ENCODE peak calls at places on chromosome 17, in seven cellular contexts. D is GM23338; C is HFF-Myc; Z is foreskin fibroblast; O is CD4-positive, alpha-beta T cell; J is H9; B is AG09309. X is an unnamed sample.

GRCh38 chr17:63698381-63698885 is 1.5 kb downstream of the LIMD2 start:
- DNase-seq in B (no peak), D (no peak), O (no peak), C (no peak), J (no peak), Z (no peak), X (no peak)

GRCh38 chr17:83081561-83082201 is 2.3 kb downstream of the METRNL start:
- DNase-seq in C (no peak), O (no peak), J (no peak), B (peak; percentile 55), Z (no peak), D (no peak), X (peak; percentile 50)

GRCh38 chr17:34579979-34580684 is 750 bp downstream of the TMEM132E start:
- DNase-seq in J (peak; percentile 65), B (no peak), O (no peak), Z (peak; percentile 16), D (peak; percentile 72), C (no peak), X (no peak)

GRCh38 chr17:75191584-75191983 is 8.8 kb upstream of the SUMO2 start:
- DNase-seq in O (no peak), D (no peak), B (no peak), C (no peak), J (no peak), Z (peak; percentile 24), X (no peak)

GRCh38 chr17:39738568-39738901 is 797 bp downstream of the GRB7 start:
- DNase-seq in J (peak; percentile 75), O (peak; percentile 51), Z (no peak), D (peak; percentile 79), B (no peak), C (no peak), X (peak; percentile 77)

GRCh38 chr17:80859004-80859941 is 132.4 kb upstream of the CHMP6 start:
- DNase-seq in Z (peak; percentile 97), J (peak; percentile 67), O (no peak), C (peak; percentile 66), D (peak; percentile 44), B (peak; percentile 75), X (no peak)

GRCh38 chr17:2706911-2707510 is 4.6 kb downstream of the CLUH start:
- DNase-seq in B (no peak), O (no peak), D (no peak), J (no peak), C (no peak), Z (no peak), X (no peak)

GRCh38 chr17:33438136-33438535 is 145.0 kb upstream of the ASIC2 start:
- DNase-seq in O (no peak), D (no peak), C (no peak), J (no peak), B (no peak), Z (no peak), X (no peak)

GRCh38 chr17:35286120-35286781 is 43.4 kb downstream of the SLFN5 start:
- DNase-seq in C (no peak), O (no peak), Z (no peak), B (no peak), D (peak; percentile 27), J (no peak), X (no peak)

GRCh38 chr17:78789663-78790181 is 7.6 kb upstream of the CYTH1 start:
- DNase-seq in D (no peak), Z (peak; percentile 60), C (no peak), J (no peak), O (peak; percentile 55), B (peak; percentile 32), X (no peak)

GRCh38 chr17:56665864-56666263 is 72.4 kb downstream of the NOG start:
- DNase-seq in B (no peak), J (no peak), D (peak; percentile 8), C (no peak), Z (no peak), O (no peak), X (no peak)

GRCh38 chr17:9170822-9171221 is 149.5 kb downstream of the NTN1 start:
- DNase-seq in Z (no peak), B (no peak), C (no peak), D (peak; percentile 75), O (no peak), J (no peak), X (no peak)

GRCh38 chr17:73091770-73092517 is 544 bp downstream of the SLC39A11 start:
- DNase-seq in D (peak; percentile 72), B (no peak), Z (no peak), O (no peak), C (no peak), J (peak; percentile 75), X (peak; percentile 41)

GRCh38 chr17:45414997-45415881 is 17.4 kb downstream of the ARHGAP27 start:
- DNase-seq in J (peak; percentile 35), C (no peak), D (no peak), Z (no peak), B (no peak), O (no peak), X (no peak)

GRCh38 chr17:10046786-10047609 is 141.9 kb upstream of the RCVRN start:
- DNase-seq in D (no peak), J (no peak), B (no peak), Z (no peak), O (no peak), C (no peak), X (peak; percentile 59)

GRCh38 chr17:42378597-42379594 is 9.3 kb downstream of the STAT3 start:
- DNase-seq in Z (no peak), J (no peak), C (no peak), B (no peak), D (peak; percentile 52), O (no peak), X (no peak)

GRCh38 chr17:58338454-58338841 is 9.9 kb upstream of the TSPOAP1 start:
- DNase-seq in J (no peak), D (no peak), Z (no peak), B (no peak), C (no peak), O (no peak), X (no peak)

GRCh38 chr17:63140255-63140654 is 174.2 kb downstream of the TANC2 start:
- DNase-seq in O (no peak), B (no peak), D (no peak), C (no peak), Z (peak; percentile 21), J (no peak), X (no peak)

GRCh38 chr17:3773511-3773910 is 27.5 kb downstream of the ITGAE start:
- DNase-seq in D (no peak), C (peak; percentile 14), J (no peak), B (no peak), O (no peak), Z (peak; percentile 45), X (no peak)

GRCh38 chr17:49223517-49224197 is 6.9 kb downstream of the PHOSPHO1 start:
- DNase-seq in D (peak; percentile 84), C (no peak), O (peak; percentile 57), J (peak; percentile 90), B (no peak), Z (no peak), X (peak; percentile 69)

DNA sequence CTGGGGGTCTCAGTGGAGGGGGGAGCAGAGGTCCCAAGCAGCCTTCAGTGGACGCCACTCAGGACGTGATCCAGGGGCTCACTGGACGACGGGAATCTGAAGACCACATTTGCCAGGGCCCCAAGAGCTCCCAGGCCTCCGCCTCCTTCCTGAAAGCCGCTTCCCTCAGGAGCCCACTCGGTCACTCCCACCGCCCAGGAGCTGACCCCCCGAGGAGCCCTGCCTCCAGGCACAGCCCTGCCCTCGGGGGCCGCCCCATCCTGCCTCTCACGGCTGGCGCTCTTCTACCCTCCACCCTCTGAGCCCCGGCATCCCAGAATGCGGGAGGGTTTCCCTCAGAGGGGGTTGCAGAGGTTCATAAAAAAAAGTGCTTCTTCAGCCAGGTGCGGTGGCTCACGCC is 24.2 kb downstream of the TIMM22 start:
- DNase-seq in B (no peak), C (no peak), O (no peak), D (no peak), Z (no peak), J (no peak), X (no peak)
- TF ChIP-seq CTCF in B (no peak), C (no peak), O (no peak), D (no peak), Z (no peak), J (no peak), X (no peak)

GRCh38 chr17:65407017-65407416 is 154.4 kb downstream of the AXIN2 start:
- DNase-seq in C (no peak), O (no peak), J (no peak), B (no peak), D (no peak), Z (peak; percentile 45), X (no peak)
- TF ChIP-seq CTCF in C (no peak), O (no peak), J (no peak), B (no peak), D (no peak), Z (no peak), X (no peak)

GRCh38 chr17:21283482-21284318 is 811 bp upstream of the MAP2K3 start:
- DNase-seq in J (no peak), O (no peak), Z (peak; percentile 76), B (no peak), C (no peak), D (peak; percentile 63), X (no peak)

GRCh38 chr17:21282850-21283249 is 1.7 kb upstream of the MAP2K3 start:
- DNase-seq in O (no peak), Z (no peak), B (no peak), J (no peak), D (no peak), C (no peak), X (no peak)

GRCh38 chr17:21285164-21286065 is 904 bp downstream of the MAP2K3 start:
- DNase-seq in J (no peak), B (no peak), O (no peak), C (no peak), D (no peak), Z (peak; percentile 64), X (no peak)

GRCh38 chr17:21286066-21286770 is 1.7 kb downstream of the MAP2K3 start:
- DNase-seq in B (peak; percentile 97), J (no peak), D (no peak), C (peak; percentile 86), Z (peak; percentile 98), O (no peak), X (no peak)

DNA sequence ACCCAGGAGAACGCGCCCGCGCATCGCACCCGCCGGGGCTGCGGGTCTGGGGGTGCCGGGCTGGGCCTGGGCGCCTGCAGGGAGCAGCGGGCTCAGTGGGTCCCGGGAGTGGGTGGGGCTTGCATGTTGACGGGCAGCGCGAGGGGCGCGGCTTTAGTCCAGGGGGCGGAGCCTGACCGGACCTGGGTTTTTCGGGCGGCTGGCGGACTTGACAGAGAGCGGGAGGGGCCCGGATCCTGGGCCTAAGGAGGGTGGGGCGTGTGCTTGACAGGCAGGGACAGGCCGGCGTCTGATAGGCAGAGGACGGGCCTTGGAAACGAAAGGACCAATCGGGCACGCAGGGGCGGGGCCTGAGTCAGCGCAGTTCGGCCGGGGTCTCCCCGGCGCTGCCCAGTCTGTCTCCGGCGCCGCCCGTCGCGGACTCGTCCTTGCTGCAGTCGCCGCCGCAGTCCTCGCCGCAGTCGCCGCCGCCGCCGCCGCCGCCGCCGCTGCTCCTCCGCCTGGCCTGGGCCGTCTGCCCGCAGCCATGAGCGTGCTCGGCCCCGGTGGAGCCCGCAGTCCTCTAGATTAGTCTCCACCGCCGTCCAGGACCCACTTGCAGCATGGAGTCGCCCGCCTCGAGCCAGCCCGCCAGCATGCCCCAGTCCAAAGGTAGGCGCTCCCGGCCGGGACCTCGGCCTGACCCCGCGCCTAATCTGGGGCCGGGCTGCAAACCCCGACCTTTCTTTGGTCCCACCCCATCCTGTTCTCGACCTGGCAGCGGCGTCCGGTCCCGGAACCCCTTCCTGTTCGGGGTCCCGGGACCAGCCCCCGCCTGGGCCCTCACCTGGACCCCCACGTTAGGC is at the start of gene MAP2K3:
- DNase-seq in B (peak; percentile 96), O (peak; percentile 80), J (peak; percentile 100), C (peak; percentile 88), D (peak; percentile 100), Z (peak; percentile 99), X (peak; percentile 98)
- TF ChIP-seq CTCF in B (no peak), O (no peak), J (no peak), C (no peak), D (no peak), Z (no peak), X (no peak)

GRCh38 chr17:38456031-38456815 is 28.0 kb downstream of the ARHGAP23 start:
- DNase-seq in B (no peak), Z (no peak), D (no peak), O (no peak), C (no peak), J (no peak), X (no peak)
- TF ChIP-seq CTCF in B (no peak), Z (peak; percentile 39), D (peak; percentile 17), O (no peak), C (peak; percentile 49), J (peak; percentile 63), X (no peak)